ENCODE peak calls at places on chromosomes 1 and 21, in four cellular contexts. Q is dorsolateral prefrontal cortex, B is activated gamma-delta T cell treated with Interleukin-2 at 50 U/mL for 16 hours, O is H9. X is an unnamed sample.

GRCh38 chr21:14382486-14382834 is 486 bp downstream of the HSPA13 start:
- DNase-seq in B (no peak), O (no peak), Q (peak; percentile 45), X (no peak)

GRCh38 chr1:86504130-86504479 is 35.4 kb downstream of the CLCA1 start:
- DNase-seq in Q (no peak), O (no peak), B (no peak), X (no peak)

GRCh38 chr21:45060089-45060488 is 14.3 kb upstream of the ADARB1 start:
- DNase-seq in O (peak; percentile 14), Q (no peak), B (no peak), X (no peak)

GRCh38 chr1:207861442-207862177 is 49.3 kb downstream of the CD34 start:
- DNase-seq in B (peak; percentile 45), O (no peak), Q (no peak), X (peak; percentile 3)

GRCh38 chr1:154400381-154400801 is 4.8 kb upstream of the IL6R start:
- DNase-seq in B (no peak), O (no peak), Q (no peak), X (no peak)

GRCh38 chr1:175768610-175769009 is 25.2 kb upstream of the TNR start:
- DNase-seq in Q (no peak), B (no peak), O (no peak), X (no peak)

GRCh38 chr1:66943361-66943969 is 18.7 kb downstream of the MIER1 start:
- DNase-seq in Q (no peak), O (no peak), B (no peak), X (no peak)

GRCh38 chr1:49048188-49048587 is 271.5 kb upstream of the BEND5 start:
- DNase-seq in B (no peak), Q (no peak), O (no peak), X (no peak)

GRCh38 chr1:7474786-7475502 is 296.2 kb upstream of the VAMP3 start:
- DNase-seq in B (no peak), Q (no peak), O (no peak), X (no peak)

GRCh38 chr1:226487921-226488320 is 60.6 kb upstream of the STUM start:
- DNase-seq in O (peak; percentile 17), B (no peak), Q (no peak), X (no peak)

GRCh38 chr21:31282095-31282709 is 61.9 kb downstream of the TIAM1 start:
- DNase-seq in B (no peak), O (no peak), Q (no peak), X (no peak)

GRCh38 chr1:7401814-7402547 is 369.1 kb upstream of the VAMP3 start:
- DNase-seq in B (no peak), Q (no peak), O (peak; percentile 72), X (peak; percentile 38)

GRCh38 chr1:28326980-28327379 is 1.9 kb upstream of the MED18 start:
- DNase-seq in B (no peak), O (no peak), Q (no peak), X (no peak)

GRCh38 chr1:198837276-198838021 is 198.6 kb downstream of the PTPRC start:
- DNase-seq in B (no peak), Q (no peak), O (no peak), X (no peak)

GRCh38 chr1:101235696-101236545 is 898 bp upstream of the S1PR1 start:
- DNase-seq in B (peak; percentile 64), O (peak; percentile 66), Q (no peak), X (peak; percentile 82)

GRCh38 chr21:37763298-37763697 is 153.0 kb downstream of the KCNJ6 start:
- DNase-seq in Q (no peak), O (no peak), B (no peak), X (no peak)

GRCh38 chr1:16716691-16717173 is 23.6 kb upstream of the RNU1-4 start:
- DNase-seq in O (peak; percentile 24), B (no peak), Q (no peak), X (peak; percentile 50)

GRCh38 chr1:3369437-3370076 is 84.9 kb upstream of the ARHGEF16 start:
- DNase-seq in Q (peak; percentile 62), B (no peak), O (no peak), X (no peak)

GRCh38 chr1:58768332-58768731 is 15.5 kb downstream of the JUN start:
- DNase-seq in O (no peak), Q (no peak), B (no peak), X (no peak)

GRCh38 chr1:229579101-229579651 is 20.7 kb upstream of the ABCB10 start:
- DNase-seq in O (no peak), B (no peak), Q (peak; percentile 91), X (peak; percentile 53)

GRCh38 chr1:89022167-89022959 is at the start of gene GBP3:
- DNase-seq in Q (no peak), O (no peak), B (no peak), X (no peak)

GRCh38 chr1:53878492-53879105 is 11.0 kb downstream of the YIPF1 start:
- DNase-seq in Q (no peak), B (no peak), O (no peak), X (no peak)

GRCh38 chr1:1858382-1859086 is 32.4 kb downstream of the GNB1 start:
- DNase-seq in O (peak; percentile 55), Q (peak; percentile 48), B (peak; percentile 10), X (peak; percentile 54)